ENCODE peak calls at places on chromosomes 6 and 20, in eight cellular contexts. W, V, L, F, Z, B, C and U are unnamed samples.

GRCh38 chr6:115667478-115667996 is 393.2 kb downstream of the FRK start:
- DNase-seq in W (no peak), V (no peak), L (no peak), F (no peak), Z (no peak), B (no peak), C (no peak), U (no peak)

GRCh38 chr6:89239338-89239737 is 22.2 kb upstream of the GABRR1 start:
- DNase-seq in W (no peak), V (no peak), L (no peak), F (no peak), Z (no peak), B (no peak), C (no peak), U (no peak)

GRCh38 chr6:158999154-158999668 is 791 bp downstream of the RSPH3 start:
- DNase-seq in W (no peak), V (no peak), L (peak; percentile 4), F (no peak), Z (no peak), B (no peak), C (no peak), U (peak; percentile 34)

GRCh38 chr6:138004423-138005287 is 102.6 kb downstream of the PERP start:
- DNase-seq in W (no peak), V (peak; percentile 32), L (peak; percentile 43), F (no peak), Z (no peak), B (no peak), C (no peak), U (peak; percentile 51)

GRCh38 chr6:167825759-167826229 is 917 bp upstream of the AFDN start:
- DNase-seq in W (no peak), V (peak; percentile 35), L (no peak), F (no peak), Z (peak; percentile 36), B (peak; percentile 83), C (peak; percentile 91), U (no peak)

GRCh38 chr20:23536601-23537000 is 31.7 kb downstream of the CST9L start:
- DNase-seq in W (no peak), V (no peak), L (no peak), F (no peak), Z (no peak), B (no peak), C (no peak), U (no peak)

GRCh38 chr6:84728602-84729001 is 35.8 kb downstream of the TBX18 start:
- DNase-seq in W (no peak), V (peak; percentile 15), L (peak; percentile 50), F (no peak), Z (no peak), B (no peak), C (no peak), U (peak; percentile 50)

GRCh38 chr20:52637201-52637600 is 335.0 kb upstream of the TSHZ2 start:
- DNase-seq in W (no peak), V (no peak), L (no peak), F (no peak), Z (no peak), B (no peak), C (no peak), U (no peak)

GRCh38 chr6:112109267-112109666 is 21.9 kb downstream of the FAM229B start:
- DNase-seq in W (no peak), V (no peak), L (no peak), F (no peak), Z (no peak), B (no peak), C (no peak), U (no peak)

GRCh38 chr20:31602779-31603441 is 2.2 kb upstream of the ID1 start:
- DNase-seq in W (no peak), V (peak; percentile 72), L (peak; percentile 64), F (no peak), Z (peak; percentile 61), B (no peak), C (no peak), U (no peak)

GRCh38 chr6:14784596-14785360 is 461.1 kb upstream of the JARID2 start:
- DNase-seq in W (no peak), V (no peak), L (no peak), F (no peak), Z (peak; percentile 13), B (no peak), C (no peak), U (no peak)

GRCh38 chr6:2447318-2447717 is 201.9 kb upstream of the GMDS start:
- DNase-seq in W (no peak), V (no peak), L (no peak), F (no peak), Z (no peak), B (peak; percentile 33), C (peak; percentile 77), U (no peak)

GRCh38 chr6:159701413-159701999 is 8.5 kb upstream of the SOD2 start:
- DNase-seq in W (no peak), V (no peak), L (peak; percentile 98), F (no peak), Z (no peak), B (no peak), C (no peak), U (peak; percentile 75)

GRCh38 chr20:10177326-10177725 is 41.3 kb upstream of the SNAP25 start:
- DNase-seq in W (no peak), V (no peak), L (no peak), F (no peak), Z (no peak), B (no peak), C (no peak), U (no peak)

GRCh38 chr6:133337312-133337711 is 96.2 kb downstream of the EYA4 start:
- DNase-seq in W (no peak), V (no peak), L (peak; percentile 83), F (no peak), Z (no peak), B (no peak), C (no peak), U (no peak)

GRCh38 chr6:220312-220711 is 72.0 kb upstream of the DUSP22 start:
- DNase-seq in W (no peak), V (no peak), L (no peak), F (no peak), Z (no peak), B (no peak), C (no peak), U (no peak)

GRCh38 chr20:57391439-57392129 is 388 bp downstream of the RBM38 start:
- DNase-seq in W (no peak), V (no peak), L (no peak), F (no peak), Z (no peak), B (peak; percentile 46), C (peak; percentile 84), U (peak; percentile 48)

GRCh38 chr20:23043376-23043775 is 6.1 kb downstream of the THBD start:
- DNase-seq in W (no peak), V (no peak), L (no peak), F (no peak), Z (no peak), B (no peak), C (no peak), U (no peak)

GRCh38 chr6:84422380-84422968 is 195.0 kb upstream of the CEP162 start:
- DNase-seq in W (no peak), V (peak; percentile 31), L (peak; percentile 37), F (peak; percentile 84), Z (peak; percentile 40), B (no peak), C (peak; percentile 74), U (no peak)

GRCh38 chr6:54916858-54917257 is 70.3 kb downstream of the FAM83B start:
- DNase-seq in W (no peak), V (peak; percentile 58), L (peak; percentile 88), F (no peak), Z (no peak), B (no peak), C (no peak), U (peak; percentile 79)

GRCh38 chr6:56757585-56757984 is 114.9 kb upstream of the DST start:
- DNase-seq in W (no peak), V (no peak), L (peak; percentile 65), F (no peak), Z (no peak), B (peak; percentile 47), C (no peak), U (no peak)

GRCh38 chr6:168442646-168443045 is 1.7 kb downstream of the SMOC2 start:
- DNase-seq in W (no peak), V (no peak), L (no peak), F (no peak), Z (no peak), B (no peak), C (no peak), U (no peak)

GRCh38 chr6:159116343-159116742 is 52.9 kb upstream of the FNDC1 start:
- DNase-seq in W (no peak), V (no peak), L (no peak), F (no peak), Z (peak; percentile 71), B (no peak), C (no peak), U (no peak)

GRCh38 chr20:25549172-25549865 is 36.0 kb downstream of the NINL start:
- DNase-seq in W (no peak), V (no peak), L (no peak), F (no peak), Z (no peak), B (no peak), C (no peak), U (no peak)